ENCODE peak calls at places on chromosomes 2 and 18, in six cellular contexts. R, D, Z, L, A and K are unnamed samples.

GRCh38 chr2:145599761-145600160 is 1079.8 kb upstream of the ZEB2 start:
- DNase-seq in L (no peak), A (no peak), Z (no peak), R (no peak), D (no peak), K (no peak)

GRCh38 chr2:191114403-191114886 is 36.3 kb downstream of the STAT4 start:
- DNase-seq in L (no peak), R (peak; percentile 30), D (no peak), Z (no peak), A (no peak), K (no peak)

GRCh38 chr2:184830531-184830930 is 232.2 kb downstream of the ZNF804A start:
- DNase-seq in A (no peak), Z (no peak), R (no peak), D (no peak), L (no peak), K (no peak)

GRCh38 chr2:241901018-241901380 is 31.5 kb downstream of the RTP5 start:
- DNase-seq in R (no peak), A (no peak), L (no peak), D (no peak), Z (no peak), K (peak; percentile 2)

GRCh38 chr2:109031481-109032228 is 42.6 kb upstream of the EDAR start:
- DNase-seq in D (peak; percentile 33), Z (no peak), A (peak; percentile 13), L (peak; percentile 42), R (peak; percentile 92), K (peak; percentile 53)

GRCh38 chr2:225464346-225465025 is 65.0 kb downstream of the NYAP2 start:
- DNase-seq in A (no peak), D (no peak), R (peak; percentile 25), Z (no peak), L (no peak), K (no peak)

GRCh38 chr2:37582911-37583310 is 88.5 kb downstream of the CDC42EP3 start:
- DNase-seq in L (no peak), Z (no peak), D (no peak), A (no peak), R (peak; percentile 25), K (no peak)

GRCh38 chr2:115122701-115123100 is 680.3 kb downstream of the DPP10 start:
- DNase-seq in Z (no peak), R (no peak), L (no peak), D (no peak), A (no peak), K (no peak)

GRCh38 chr18:55455938-55456337 is 132.1 kb downstream of the TCF4 start:
- DNase-seq in R (no peak), Z (no peak), A (no peak), D (no peak), L (no peak), K (no peak)

GRCh38 chr18:74392323-74392722 is 64.8 kb downstream of the DIPK1C start:
- DNase-seq in Z (no peak), R (no peak), D (no peak), L (no peak), A (no peak), K (no peak)

GRCh38 chr18:77089796-77090285 is 42.7 kb downstream of the MBP start:
- DNase-seq in L (no peak), D (no peak), R (no peak), Z (no peak), A (no peak), K (no peak)

DNA sequence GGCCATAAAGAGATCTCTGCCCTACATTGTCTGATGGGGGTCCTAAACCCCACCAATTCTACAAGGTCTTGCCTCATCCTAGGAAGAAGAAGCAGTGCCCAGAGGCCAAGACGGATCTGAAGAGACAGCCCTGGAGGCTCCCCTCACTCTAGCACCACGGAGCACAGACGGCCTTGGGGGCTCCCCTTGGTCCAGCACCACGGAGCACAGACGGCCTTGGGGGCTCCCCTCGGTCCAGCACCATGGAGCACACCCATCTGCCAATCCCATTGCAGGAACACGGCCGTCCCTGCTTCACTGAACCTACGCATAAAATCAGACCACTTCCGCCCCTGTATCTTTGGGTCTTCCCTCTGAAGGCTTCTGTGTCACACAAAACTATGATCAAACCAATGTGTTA is 215.1 kb upstream of the SALL3 start:
- DNase-seq in D (no peak), R (no peak), Z (no peak), A (no peak), L (no peak), K (no peak)
- H3K9me3 ChIP-seq in D (peaks cover 9% of the 10 kb centered on the region), R (no peaks in the 10 kb centered on the region), Z (no peaks in the 10 kb centered on the region), A (no peaks in the 10 kb centered on the region), L (no peaks in the 10 kb centered on the region), K (peaks cover 15% of the 10 kb centered on the region)

GRCh38 chr2:20880221-20880771 is 57.4 kb upstream of the LDAH start:
- DNase-seq in R (no peak), A (peak; percentile 43), D (no peak), L (no peak), Z (no peak), K (peak; percentile 50)
- H3K9me3 ChIP-seq in R (no peaks in the 10 kb centered on the region), A (no peaks in the 10 kb centered on the region), D (peaks cover 13% of the 10 kb centered on the region), L (no peaks in the 10 kb centered on the region), Z (no peaks in the 10 kb centered on the region), K (no peaks in the 10 kb centered on the region)

GRCh38 chr2:80858955-80859354 is 554.4 kb upstream of the LRRTM1 start:
- DNase-seq in D (no peak), L (no peak), R (no peak), A (no peak), Z (no peak), K (no peak)
- H3K9me3 ChIP-seq in D (no peaks in the 10 kb centered on the region), L (no peaks in the 10 kb centered on the region), R (no peaks in the 10 kb centered on the region), A (no peaks in the 10 kb centered on the region), Z (no peaks in the 10 kb centered on the region), K (no peaks in the 10 kb centered on the region)

GRCh38 chr2:35785564-35785963 is 570.0 kb upstream of the CRIM1 start:
- DNase-seq in D (no peak), L (no peak), R (no peak), A (no peak), Z (no peak), K (no peak)
- H3K9me3 ChIP-seq in D (no peaks in the 10 kb centered on the region), L (no peaks in the 10 kb centered on the region), R (no peaks in the 10 kb centered on the region), A (no peaks in the 10 kb centered on the region), Z (no peaks in the 10 kb centered on the region), K (no peaks in the 10 kb centered on the region)

DNA sequence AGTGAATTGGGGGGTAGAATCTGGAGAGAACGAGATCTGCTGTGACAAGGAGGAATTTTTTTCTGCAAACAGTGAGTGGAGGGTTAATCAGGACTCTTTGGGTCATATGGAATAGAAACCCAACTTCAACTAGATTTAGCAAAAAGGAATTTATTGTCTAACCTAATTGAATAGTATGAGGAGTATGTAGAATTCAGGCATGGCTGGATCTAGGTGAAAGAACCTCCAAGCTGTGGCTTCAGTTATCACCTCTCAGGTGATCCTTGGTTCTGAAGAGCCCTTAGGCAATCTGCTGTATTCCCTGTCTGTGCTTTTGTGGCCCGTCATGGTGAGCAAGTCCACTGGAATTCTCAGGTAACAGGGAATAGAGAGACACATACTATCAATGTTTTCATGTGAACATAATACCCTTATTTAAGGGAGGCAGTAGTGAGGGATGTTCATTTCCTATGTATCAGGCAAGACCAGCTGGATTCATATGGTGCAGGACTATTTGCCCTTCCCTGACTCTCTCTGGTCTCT is 164.7 kb downstream of the ALPK2 start:
- DNase-seq in L (no peak), D (no peak), A (no peak), Z (no peak), R (no peak), K (no peak)
- H3K9me3 ChIP-seq in L (no peaks in the 10 kb centered on the region), D (no peaks in the 10 kb centered on the region), A (no peaks in the 10 kb centered on the region), Z (no peaks in the 10 kb centered on the region), R (no peaks in the 10 kb centered on the region), K (no peaks in the 10 kb centered on the region)

DNA sequence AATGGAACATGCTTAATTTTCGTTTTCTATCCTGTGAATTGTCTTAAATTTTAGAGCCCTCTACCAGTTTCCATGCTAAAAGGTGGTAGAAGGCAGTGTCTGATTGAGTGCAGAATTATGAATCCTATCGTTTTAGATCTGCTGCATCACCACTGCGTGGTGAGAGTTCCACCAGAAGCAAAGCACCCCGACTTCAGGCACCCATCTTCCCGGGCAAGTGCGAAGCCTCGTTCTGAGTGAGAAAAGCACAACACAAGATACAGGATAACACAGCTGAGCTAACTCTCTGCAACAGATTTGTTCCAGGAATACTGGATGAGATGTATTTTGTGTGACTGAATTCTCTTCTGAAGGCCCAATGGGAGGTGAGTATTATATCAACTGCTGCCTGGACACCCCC is 471.5 kb downstream of the EIPR1 start:
- DNase-seq in R (no peak), Z (no peak), A (no peak), D (no peak), L (no peak), K (no peak)
- H3K9me3 ChIP-seq in R (no peaks in the 10 kb centered on the region), Z (no peaks in the 10 kb centered on the region), A (no peaks in the 10 kb centered on the region), D (no peaks in the 10 kb centered on the region), L (no peaks in the 10 kb centered on the region), K (no peaks in the 10 kb centered on the region)

DNA sequence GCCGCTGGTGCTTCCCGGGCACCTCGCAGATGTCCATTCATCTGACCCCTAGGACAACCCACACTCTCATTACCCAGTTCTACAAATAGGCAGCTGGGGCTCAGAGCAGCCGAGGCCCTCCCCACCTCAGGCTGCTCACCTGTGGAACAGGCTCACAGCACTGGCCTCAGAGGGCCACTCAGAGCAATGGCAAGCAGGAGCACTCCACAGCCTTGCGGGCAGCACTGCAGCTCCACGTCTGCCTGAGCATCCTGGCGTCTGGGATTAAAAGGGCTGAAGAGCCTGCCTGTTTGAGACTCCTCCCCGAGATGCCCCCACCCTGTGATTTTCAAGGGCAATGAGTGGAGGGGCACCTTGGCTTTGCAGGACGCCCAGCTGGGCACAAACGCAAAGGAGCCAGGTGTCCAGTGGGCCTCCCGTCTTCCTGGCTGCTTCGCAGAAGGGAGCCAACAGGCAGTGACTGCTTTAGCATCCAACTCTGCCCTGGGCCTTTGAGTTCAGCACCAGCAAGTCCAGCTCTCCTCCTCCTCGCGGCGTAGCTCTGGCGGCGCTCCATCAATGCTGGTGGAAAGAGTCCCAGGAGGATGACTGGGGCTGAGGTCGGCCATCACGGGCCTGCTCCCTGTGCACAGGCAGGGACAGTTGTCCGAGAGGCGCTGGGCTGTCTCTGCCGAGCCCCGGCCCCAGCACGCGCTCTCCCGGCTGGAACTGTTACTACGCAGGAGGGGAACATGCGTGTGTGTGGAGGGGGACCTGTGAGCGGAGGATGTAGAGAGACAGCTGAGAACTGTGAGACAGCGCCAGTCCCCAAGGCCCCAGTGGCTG is 297.2 kb downstream of the NDUFA10 start:
- DNase-seq in A (no peak), D (peak; percentile 40), L (peak; percentile 30), Z (peak; percentile 33), R (no peak), K (no peak)
- H3K9me3 ChIP-seq in A (no peaks in the 10 kb centered on the region), D (no peaks in the 10 kb centered on the region), L (no peaks in the 10 kb centered on the region), Z (no peaks in the 10 kb centered on the region), R (no peaks in the 10 kb centered on the region), K (no peaks in the 10 kb centered on the region)

DNA sequence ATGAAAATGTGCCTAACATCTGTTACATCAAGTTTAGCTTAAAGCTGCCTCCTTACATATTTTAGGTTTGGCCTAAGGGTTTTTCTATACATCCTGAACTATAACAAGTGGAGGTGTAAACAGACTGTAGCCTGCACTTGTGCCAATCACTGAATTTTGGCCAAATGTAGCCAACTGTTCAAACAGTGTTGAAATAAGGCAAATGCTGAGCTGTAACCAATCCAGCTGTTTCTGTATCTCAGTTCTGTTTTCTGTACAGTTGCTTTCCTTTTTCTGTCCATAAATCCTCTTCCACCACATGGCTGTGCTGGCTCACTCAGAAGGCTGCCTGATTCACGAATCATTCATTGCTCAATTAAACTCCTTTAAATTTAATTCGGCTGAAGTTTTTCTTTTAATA is 19.2 kb upstream of the CAPN13 start:
- DNase-seq in R (no peak), D (no peak), L (no peak), Z (no peak), A (no peak), K (peak; percentile 46)
- H3K9me3 ChIP-seq in R (no peaks in the 10 kb centered on the region), D (peaks cover 9% of the 10 kb centered on the region), L (no peaks in the 10 kb centered on the region), Z (no peaks in the 10 kb centered on the region), A (no peaks in the 10 kb centered on the region), K (peaks cover 9% of the 10 kb centered on the region)

GRCh38 chr18:61735564-61736102 is 157.2 kb downstream of the RNF152 start:
- DNase-seq in Z (no peak), A (no peak), L (no peak), D (no peak), R (no peak), K (no peak)
- H3K9me3 ChIP-seq in Z (no peaks in the 10 kb centered on the region), A (no peaks in the 10 kb centered on the region), L (no peaks in the 10 kb centered on the region), D (no peaks in the 10 kb centered on the region), R (no peaks in the 10 kb centered on the region), K (no peaks in the 10 kb centered on the region)